ENCODE peak calls at places on chromosome 9, in five cellular contexts. One of them, this sample, is unnamed.

GRCh38 chr9:132885691-132886357 is 7.1 kb downstream of the SPACA9 start:
- DNase-seq in breast epithelium: no peak
- DNase-seq in OCI-LY7: no peak
- DNase-seq in IMR-90: no peak
- DNase-seq in DND-41: no peak
- DNase-seq in this sample: no peak

GRCh38 chr9:86079421-86080111 is 19.8 kb downstream of the GOLM1 start:
- DNase-seq in breast epithelium: no peak
- DNase-seq in DND-41: no peak
- DNase-seq in IMR-90: no peak
- DNase-seq in OCI-LY7: no peak
- DNase-seq in this sample: no peak

GRCh38 chr9:131960805-131961495 is 118.7 kb downstream of the MED27 start:
- DNase-seq in OCI-LY7: no peak
- DNase-seq in DND-41: no peak
- DNase-seq in breast epithelium: no peak
- DNase-seq in IMR-90: no peak
- DNase-seq in this sample: no peak

GRCh38 chr9:2478421-2478820 is 143.2 kb upstream of the VLDLR start:
- DNase-seq in breast epithelium: no peak
- DNase-seq in IMR-90: no peak
- DNase-seq in OCI-LY7: no peak
- DNase-seq in DND-41: no peak
- DNase-seq in this sample: no peak

GRCh38 chr9:93325307-93326035 is 126.0 kb upstream of the FAM120A start:
- DNase-seq in breast epithelium: no peak
- DNase-seq in OCI-LY7: no peak
- DNase-seq in DND-41: no peak
- DNase-seq in IMR-90: no peak
- DNase-seq in this sample: peak

GRCh38 chr9:97660345-97660744 is 26.7 kb downstream of the NCBP1 start:
- DNase-seq in DND-41: no peak
- DNase-seq in breast epithelium: no peak
- DNase-seq in OCI-LY7: no peak
- DNase-seq in IMR-90: no peak
- DNase-seq in this sample: no peak

GRCh38 chr9:125646222-125647100 is 60.5 kb downstream of the MAPKAP1 start:
- DNase-seq in breast epithelium: no peak
- DNase-seq in IMR-90: no peak
- DNase-seq in OCI-LY7: peak
- DNase-seq in DND-41: no peak
- DNase-seq in this sample: no peak

GRCh38 chr9:87428659-87429058 is 69.0 kb upstream of the DAPK1 start:
- DNase-seq in IMR-90: no peak
- DNase-seq in breast epithelium: no peak
- DNase-seq in OCI-LY7: no peak
- DNase-seq in DND-41: no peak
- DNase-seq in this sample: no peak

GRCh38 chr9:1612886-1613285 is 402.3 kb upstream of the SMARCA2 start:
- DNase-seq in OCI-LY7: no peak
- DNase-seq in IMR-90: no peak
- DNase-seq in DND-41: no peak
- DNase-seq in breast epithelium: no peak
- DNase-seq in this sample: no peak

GRCh38 chr9:32625320-32625719 is 10.1 kb downstream of the TAF1L start:
- DNase-seq in IMR-90: no peak
- DNase-seq in breast epithelium: no peak
- DNase-seq in OCI-LY7: no peak
- DNase-seq in DND-41: no peak
- DNase-seq in this sample: no peak

GRCh38 chr9:115234094-115234493 is 116.1 kb upstream of the TNC start:
- DNase-seq in OCI-LY7: no peak
- DNase-seq in IMR-90: peak
- DNase-seq in DND-41: no peak
- DNase-seq in breast epithelium: no peak
- DNase-seq in this sample: no peak

GRCh38 chr9:80292231-80292630 is 720.5 kb downstream of the TLE4 start:
- DNase-seq in OCI-LY7: no peak
- DNase-seq in breast epithelium: no peak
- DNase-seq in IMR-90: no peak
- DNase-seq in DND-41: no peak
- DNase-seq in this sample: no peak

GRCh38 chr9:31188496-31188895 is 1195.9 kb upstream of the ACO1 start:
- DNase-seq in OCI-LY7: no peak
- DNase-seq in breast epithelium: no peak
- DNase-seq in IMR-90: no peak
- DNase-seq in DND-41: no peak
- DNase-seq in this sample: no peak

GRCh38 chr9:27351438-27351837 is 54.5 kb upstream of the EQTN start:
- DNase-seq in OCI-LY7: no peak
- DNase-seq in IMR-90: no peak
- DNase-seq in breast epithelium: no peak
- DNase-seq in DND-41: no peak
- DNase-seq in this sample: no peak

GRCh38 chr9:133964463-133964862 is 27.7 kb downstream of the VAV2 start:
- DNase-seq in DND-41: no peak
- DNase-seq in OCI-LY7: no peak
- DNase-seq in IMR-90: no peak
- DNase-seq in breast epithelium: no peak
- DNase-seq in this sample: no peak

GRCh38 chr9:98095401-98095800 is 23.6 kb downstream of the TRIM14 start:
- DNase-seq in IMR-90: no peak
- DNase-seq in breast epithelium: no peak
- DNase-seq in DND-41: no peak
- DNase-seq in OCI-LY7: no peak
- DNase-seq in this sample: no peak

GRCh38 chr9:127903557-127904475 is 4.4 kb upstream of the ST6GALNAC6 start:
- DNase-seq in DND-41: no peak
- DNase-seq in breast epithelium: no peak
- DNase-seq in IMR-90: no peak
- DNase-seq in OCI-LY7: peak
- DNase-seq in this sample: peak

GRCh38 chr9:90251311-90251710 is 391.3 kb downstream of the DIRAS2 start:
- DNase-seq in DND-41: no peak
- DNase-seq in OCI-LY7: no peak
- DNase-seq in breast epithelium: no peak
- DNase-seq in IMR-90: no peak
- DNase-seq in this sample: no peak

GRCh38 chr9:15505927-15506326 is 4.8 kb downstream of the PSIP1 start:
- DNase-seq in IMR-90: no peak
- DNase-seq in OCI-LY7: peak
- DNase-seq in DND-41: no peak
- DNase-seq in breast epithelium: no peak
- DNase-seq in this sample: peak

GRCh38 chr9:18675345-18675744 is 201.4 kb downstream of the ADAMTSL1 start:
- DNase-seq in DND-41: no peak
- DNase-seq in breast epithelium: no peak
- DNase-seq in OCI-LY7: no peak
- DNase-seq in IMR-90: peak
- DNase-seq in this sample: no peak

GRCh38 chr9:27085456-27085855 is 23.6 kb upstream of the TEK start:
- DNase-seq in IMR-90: no peak
- DNase-seq in DND-41: no peak
- DNase-seq in breast epithelium: no peak
- DNase-seq in OCI-LY7: no peak
- DNase-seq in this sample: no peak

GRCh38 chr9:93098236-93098946 is 2.4 kb downstream of the CARD19 start:
- DNase-seq in breast epithelium: peak
- DNase-seq in DND-41: no peak
- DNase-seq in IMR-90: peak
- DNase-seq in OCI-LY7: no peak
- DNase-seq in this sample: no peak

GRCh38 chr9:80811003-80811402 is 878.3 kb downstream of the TLE1 start:
- DNase-seq in breast epithelium: no peak
- DNase-seq in OCI-LY7: no peak
- DNase-seq in IMR-90: peak
- DNase-seq in DND-41: no peak
- DNase-seq in this sample: no peak

GRCh38 chr9:122498883-122499288 is 11.7 kb upstream of the OR1J2 start:
- DNase-seq in OCI-LY7: peak
- DNase-seq in IMR-90: peak
- DNase-seq in breast epithelium: peak
- DNase-seq in DND-41: peak
- DNase-seq in this sample: peak

GRCh38 chr9:109251080-109251775 is 69.6 kb downstream of the EPB41L4B start:
- DNase-seq in IMR-90: peak
- DNase-seq in DND-41: no peak
- DNase-seq in breast epithelium: no peak
- DNase-seq in OCI-LY7: no peak
- DNase-seq in this sample: no peak

GRCh38 chr9:16572005-16572727 is 298.3 kb downstream of the BNC2 start:
- DNase-seq in DND-41: no peak
- DNase-seq in IMR-90: no peak
- DNase-seq in OCI-LY7: no peak
- DNase-seq in breast epithelium: no peak
- DNase-seq in this sample: no peak

GRCh38 chr9:100485196-100485595 is 12.2 kb downstream of the TMEFF1 start:
- DNase-seq in IMR-90: no peak
- DNase-seq in DND-41: no peak
- DNase-seq in OCI-LY7: no peak
- DNase-seq in breast epithelium: no peak
- DNase-seq in this sample: no peak
- H3K27ac ChIP-seq in IMR-90: no peak
- H3K27ac ChIP-seq in DND-41: no peak
- H3K27ac ChIP-seq in OCI-LY7: no peak
- H3K27ac ChIP-seq in breast epithelium: no peak
- H3K27ac ChIP-seq in this sample: no peak

GRCh38 chr9:76161103-76161502 is 233.1 kb downstream of the RFK start:
- DNase-seq in IMR-90: peak
- DNase-seq in breast epithelium: no peak
- DNase-seq in OCI-LY7: no peak
- DNase-seq in DND-41: no peak
- DNase-seq in this sample: no peak
- H3K27ac ChIP-seq in IMR-90: peak
- H3K27ac ChIP-seq in breast epithelium: no peak
- H3K27ac ChIP-seq in OCI-LY7: no peak
- H3K27ac ChIP-seq in DND-41: no peak
- H3K27ac ChIP-seq in this sample: no peak

GRCh38 chr9:107520186-107520585 is 30.6 kb upstream of the KLF4 start:
- DNase-seq in breast epithelium: no peak
- DNase-seq in DND-41: no peak
- DNase-seq in IMR-90: no peak
- DNase-seq in OCI-LY7: no peak
- DNase-seq in this sample: no peak
- H3K27ac ChIP-seq in breast epithelium: no peak
- H3K27ac ChIP-seq in DND-41: no peak
- H3K27ac ChIP-seq in IMR-90: no peak
- H3K27ac ChIP-seq in OCI-LY7: no peak
- H3K27ac ChIP-seq in this sample: no peak

GRCh38 chr9:34190996-34191892 is 12.4 kb downstream of the UBAP1 start:
- DNase-seq in breast epithelium: no peak
- DNase-seq in OCI-LY7: no peak
- DNase-seq in DND-41: no peak
- DNase-seq in IMR-90: peak
- DNase-seq in this sample: no peak
- H3K27ac ChIP-seq in breast epithelium: peak
- H3K27ac ChIP-seq in OCI-LY7: no peak
- H3K27ac ChIP-seq in DND-41: no peak
- H3K27ac ChIP-seq in IMR-90: no peak
- H3K27ac ChIP-seq in this sample: no peak